ENCODE peak calls at places on chromosomes 2 and 18, in seven cellular contexts. One of them, this sample, is unnamed. For H3K9me3, the result is how much of the 10 kb centered on the place peaks cover.

GRCh38 chr2:197356136-197356535 is 45.6 kb upstream of the ANKRD44 start:
- DNase-seq in IMR-90: no peak
- DNase-seq in PC-9: no peak
- DNase-seq in right atrium auricular region: no peak
- DNase-seq in neuronal stem cell: no peak
- DNase-seq in aorta: no peak
- DNase-seq in NT2/D1: no peak
- DNase-seq in this sample: peak

GRCh38 chr2:152950125-152950524 is 231.7 kb downstream of the ARL6IP6 start:
- DNase-seq in neuronal stem cell: peak
- DNase-seq in aorta: no peak
- DNase-seq in PC-9: no peak
- DNase-seq in IMR-90: no peak
- DNase-seq in right atrium auricular region: no peak
- DNase-seq in NT2/D1: peak
- DNase-seq in this sample: no peak

GRCh38 chr2:178108176-178108575 is 4.1 kb upstream of the RBM45 start:
- DNase-seq in IMR-90: no peak
- DNase-seq in aorta: no peak
- DNase-seq in right atrium auricular region: no peak
- DNase-seq in NT2/D1: no peak
- DNase-seq in neuronal stem cell: no peak
- DNase-seq in PC-9: no peak
- DNase-seq in this sample: no peak

GRCh38 chr2:189370719-189371118 is 70.6 kb upstream of the WDR75 start:
- DNase-seq in neuronal stem cell: no peak
- DNase-seq in PC-9: no peak
- DNase-seq in IMR-90: peak
- DNase-seq in aorta: peak
- DNase-seq in NT2/D1: no peak
- DNase-seq in right atrium auricular region: no peak
- DNase-seq in this sample: no peak

GRCh38 chr2:104846955-104847820 is 6.7 kb upstream of the POU3F3 start:
- DNase-seq in neuronal stem cell: no peak
- DNase-seq in PC-9: no peak
- DNase-seq in IMR-90: no peak
- DNase-seq in right atrium auricular region: no peak
- DNase-seq in NT2/D1: no peak
- DNase-seq in aorta: no peak
- DNase-seq in this sample: no peak

GRCh38 chr18:27136208-27136535 is 48.9 kb downstream of the CHST9 start:
- DNase-seq in aorta: no peak
- DNase-seq in PC-9: peak
- DNase-seq in NT2/D1: no peak
- DNase-seq in IMR-90: no peak
- DNase-seq in neuronal stem cell: no peak
- DNase-seq in right atrium auricular region: no peak
- DNase-seq in this sample: peak

GRCh38 chr2:43327119-43327518 is 100.7 kb upstream of the ZFP36L2 start:
- DNase-seq in aorta: no peak
- DNase-seq in PC-9: no peak
- DNase-seq in NT2/D1: no peak
- DNase-seq in IMR-90: no peak
- DNase-seq in neuronal stem cell: no peak
- DNase-seq in right atrium auricular region: no peak
- DNase-seq in this sample: no peak

GRCh38 chr18:37483221-37483971 is 82.2 kb downstream of the CELF4 start:
- DNase-seq in aorta: no peak
- DNase-seq in IMR-90: peak
- DNase-seq in neuronal stem cell: peak
- DNase-seq in NT2/D1: peak
- DNase-seq in right atrium auricular region: no peak
- DNase-seq in PC-9: no peak
- DNase-seq in this sample: no peak

GRCh38 chr2:128374001-128374710 is 55.5 kb upstream of the HS6ST1 start:
- DNase-seq in IMR-90: peak
- DNase-seq in right atrium auricular region: no peak
- DNase-seq in neuronal stem cell: no peak
- DNase-seq in NT2/D1: no peak
- DNase-seq in aorta: no peak
- DNase-seq in PC-9: no peak
- DNase-seq in this sample: no peak

GRCh38 chr2:220365023-220365422 is 737.6 kb downstream of the SLC4A3 start:
- DNase-seq in IMR-90: peak
- DNase-seq in aorta: no peak
- DNase-seq in neuronal stem cell: no peak
- DNase-seq in PC-9: no peak
- DNase-seq in right atrium auricular region: no peak
- DNase-seq in NT2/D1: no peak
- DNase-seq in this sample: no peak

GRCh38 chr18:23540867-23541266 is 37.6 kb downstream of the RMC1 start:
- DNase-seq in neuronal stem cell: no peak
- DNase-seq in NT2/D1: no peak
- DNase-seq in IMR-90: peak
- DNase-seq in right atrium auricular region: no peak
- DNase-seq in PC-9: no peak
- DNase-seq in aorta: no peak
- DNase-seq in this sample: no peak

GRCh38 chr2:42100696-42101585 is 53.1 kb downstream of the PKDCC start:
- DNase-seq in IMR-90: peak
- DNase-seq in NT2/D1: no peak
- DNase-seq in neuronal stem cell: peak
- DNase-seq in PC-9: no peak
- DNase-seq in aorta: peak
- DNase-seq in right atrium auricular region: no peak
- DNase-seq in this sample: no peak

GRCh38 chr2:86368181-86368824 is 30.9 kb upstream of the REEP1 start:
- DNase-seq in PC-9: peak
- DNase-seq in NT2/D1: peak
- DNase-seq in IMR-90: peak
- DNase-seq in aorta: peak
- DNase-seq in neuronal stem cell: peak
- DNase-seq in right atrium auricular region: no peak
- DNase-seq in this sample: peak

GRCh38 chr2:31253344-31254155 is 19.6 kb downstream of the EHD3 start:
- DNase-seq in aorta: no peak
- DNase-seq in IMR-90: no peak
- DNase-seq in right atrium auricular region: no peak
- DNase-seq in NT2/D1: no peak
- DNase-seq in neuronal stem cell: no peak
- DNase-seq in PC-9: peak
- DNase-seq in this sample: no peak

GRCh38 chr2:44772670-44773378 is 168.7 kb upstream of the SIX3 start:
- DNase-seq in IMR-90: no peak
- DNase-seq in neuronal stem cell: no peak
- DNase-seq in right atrium auricular region: no peak
- DNase-seq in PC-9: no peak
- DNase-seq in NT2/D1: no peak
- DNase-seq in aorta: no peak
- DNase-seq in this sample: no peak

GRCh38 chr2:112465373-112465772 is 16.6 kb upstream of the TTL start:
- DNase-seq in NT2/D1: no peak
- DNase-seq in PC-9: no peak
- DNase-seq in aorta: no peak
- DNase-seq in right atrium auricular region: no peak
- DNase-seq in neuronal stem cell: no peak
- DNase-seq in IMR-90: peak
- DNase-seq in this sample: no peak

GRCh38 chr2:28895189-28895893 is 874 bp downstream of the WDR43 start:
- DNase-seq in NT2/D1: no peak
- DNase-seq in right atrium auricular region: no peak
- DNase-seq in neuronal stem cell: no peak
- DNase-seq in PC-9: peak
- DNase-seq in IMR-90: peak
- DNase-seq in aorta: peak
- DNase-seq in this sample: no peak

GRCh38 chr2:19021100-19021476 is 337.3 kb downstream of the OSR1 start:
- DNase-seq in right atrium auricular region: no peak
- DNase-seq in PC-9: peak
- DNase-seq in neuronal stem cell: peak
- DNase-seq in NT2/D1: peak
- DNase-seq in IMR-90: peak
- DNase-seq in aorta: no peak
- DNase-seq in this sample: no peak

GRCh38 chr18:24231773-24232735 is 93.2 kb downstream of the CABYR start:
- DNase-seq in NT2/D1: no peak
- DNase-seq in aorta: no peak
- DNase-seq in IMR-90: peak
- DNase-seq in right atrium auricular region: no peak
- DNase-seq in PC-9: no peak
- DNase-seq in neuronal stem cell: no peak
- DNase-seq in this sample: no peak

DNA sequence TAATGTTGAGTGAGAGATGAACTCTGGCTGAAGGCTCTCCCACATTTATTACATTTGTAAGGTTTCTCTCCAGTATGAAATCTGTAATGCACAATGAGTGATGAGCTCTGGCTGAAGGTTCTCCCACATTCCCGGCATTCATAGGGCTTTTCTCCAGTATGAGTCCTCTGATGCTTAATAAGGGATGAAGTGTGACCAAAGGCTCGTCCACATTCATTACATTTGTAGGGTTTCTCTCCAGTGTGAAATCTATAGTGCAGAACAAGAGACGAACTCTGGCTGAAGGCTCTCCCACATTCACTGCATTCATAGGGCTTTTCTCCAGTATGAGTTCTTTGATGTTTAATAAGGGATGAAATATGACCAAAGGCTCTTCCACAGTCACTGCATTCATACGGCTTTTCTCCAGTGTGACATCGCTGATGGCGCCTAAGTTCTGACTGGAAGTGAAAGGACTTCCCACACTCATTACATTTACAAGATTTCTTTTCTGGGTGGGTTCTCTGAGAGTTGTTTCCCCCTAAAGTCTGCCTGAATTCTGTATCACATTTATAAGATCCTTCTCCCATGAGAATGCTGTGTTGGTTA is 10.2 kb downstream of the ZNF514 start:
- DNase-seq in right atrium auricular region: no peak
- DNase-seq in aorta: no peak
- DNase-seq in PC-9: no peak
- DNase-seq in neuronal stem cell: no peak
- DNase-seq in IMR-90: no peak
- DNase-seq in NT2/D1: no peak
- DNase-seq in this sample: no peak
- H3K9me3 ChIP-seq in right atrium auricular region: half or more
- H3K9me3 ChIP-seq in aorta: under half
- H3K9me3 ChIP-seq in PC-9: half or more
- H3K9me3 ChIP-seq in neuronal stem cell: half or more
- H3K9me3 ChIP-seq in IMR-90: half or more
- H3K9me3 ChIP-seq in NT2/D1: half or more
- H3K9me3 ChIP-seq in this sample: under half

GRCh38 chr2:134852518-134852917 is 14.1 kb downstream of the ACMSD start:
- DNase-seq in neuronal stem cell: no peak
- DNase-seq in PC-9: no peak
- DNase-seq in IMR-90: no peak
- DNase-seq in right atrium auricular region: no peak
- DNase-seq in NT2/D1: peak
- DNase-seq in aorta: no peak
- DNase-seq in this sample: no peak
- H3K9me3 ChIP-seq in neuronal stem cell: under half
- H3K9me3 ChIP-seq in PC-9: under half
- H3K9me3 ChIP-seq in IMR-90: under half
- H3K9me3 ChIP-seq in right atrium auricular region: under half
- H3K9me3 ChIP-seq in NT2/D1: under half
- H3K9me3 ChIP-seq in aorta: under half
- H3K9me3 ChIP-seq in this sample: under half

GRCh38 chr2:208781166-208781565 is 374.6 kb downstream of the PTH2R start:
- DNase-seq in aorta: no peak
- DNase-seq in NT2/D1: no peak
- DNase-seq in right atrium auricular region: no peak
- DNase-seq in PC-9: no peak
- DNase-seq in neuronal stem cell: no peak
- DNase-seq in IMR-90: no peak
- DNase-seq in this sample: no peak
- H3K9me3 ChIP-seq in aorta: under half
- H3K9me3 ChIP-seq in NT2/D1: under half
- H3K9me3 ChIP-seq in right atrium auricular region: under half
- H3K9me3 ChIP-seq in PC-9: under half
- H3K9me3 ChIP-seq in neuronal stem cell: under half
- H3K9me3 ChIP-seq in IMR-90: under half
- H3K9me3 ChIP-seq in this sample: under half

GRCh38 chr2:4190548-4190947 is 487.2 kb downstream of the DCDC2C start:
- DNase-seq in NT2/D1: no peak
- DNase-seq in aorta: no peak
- DNase-seq in neuronal stem cell: no peak
- DNase-seq in right atrium auricular region: no peak
- DNase-seq in IMR-90: no peak
- DNase-seq in PC-9: no peak
- DNase-seq in this sample: no peak
- H3K9me3 ChIP-seq in NT2/D1: under half
- H3K9me3 ChIP-seq in aorta: under half
- H3K9me3 ChIP-seq in neuronal stem cell: under half
- H3K9me3 ChIP-seq in right atrium auricular region: under half
- H3K9me3 ChIP-seq in IMR-90: under half
- H3K9me3 ChIP-seq in PC-9: under half
- H3K9me3 ChIP-seq in this sample: under half